ENCODE peak calls at places on chromosomes 1 and 21, in seven cellular contexts. P is colonic mucosa, U is tibial artery, X is cardiac fibroblast, I is tibial nerve, K is psoas muscle, J is kidney. H is an unnamed sample.

GRCh38 chr1:40634901-40635655 is 30.4 kb downstream of the RIMS3 start:
- DNase-seq in P (no peak), U (no peak), X (no peak), I (no peak), K (no peak), J (no peak), H (peak; percentile 40)

GRCh38 chr1:204814146-204814884 is 56.3 kb upstream of the NFASC start:
- DNase-seq in P (no peak), U (no peak), X (no peak), I (no peak), K (no peak), J (no peak), H (no peak)

GRCh38 chr1:244336232-244336899 is 115.3 kb downstream of the ADSS2 start:
- DNase-seq in P (no peak), U (no peak), X (no peak), I (no peak), K (no peak), J (no peak), H (no peak)

GRCh38 chr1:208242829-208243521 is 1.2 kb downstream of the PLXNA2 start:
- DNase-seq in P (no peak), U (no peak), X (no peak), I (no peak), K (peak; percentile 43), J (no peak), H (no peak)

GRCh38 chr21:32480381-32480780 is 67.9 kb downstream of the EVA1C start:
- DNase-seq in P (no peak), U (no peak), X (no peak), I (no peak), K (no peak), J (peak; percentile 19), H (no peak)

GRCh38 chr1:4001461-4001860 is 101.4 kb upstream of the C1orf174 start:
- DNase-seq in P (no peak), U (no peak), X (no peak), I (no peak), K (no peak), J (peak; percentile 37), H (no peak)

GRCh38 chr21:19237603-19238002 is 834.0 kb upstream of the TMPRSS15 start:
- DNase-seq in P (no peak), U (no peak), X (no peak), I (no peak), K (no peak), J (no peak), H (no peak)

GRCh38 chr1:153963850-153964331 is 554 bp upstream of the SLC39A1 start:
- DNase-seq in P (peak; percentile 70), U (no peak), X (peak; percentile 37), I (no peak), K (peak; percentile 39), J (peak; percentile 85), H (peak; percentile 74)

GRCh38 chr1:19423130-19423529 is 62.2 kb downstream of the CAPZB start:
- DNase-seq in P (no peak), U (no peak), X (peak; percentile 39), I (no peak), K (no peak), J (no peak), H (no peak)

GRCh38 chr1:235992868-235993267 is 72.0 kb downstream of the NID1 start:
- DNase-seq in P (no peak), U (no peak), X (no peak), I (no peak), K (no peak), J (no peak), H (no peak)

GRCh38 chr1:160101037-160101716 is 2.8 kb upstream of the IGSF8 start:
- DNase-seq in P (peak; percentile 67), U (peak; percentile 73), X (peak; percentile 72), I (peak; percentile 69), K (peak; percentile 80), J (peak; percentile 88), H (peak; percentile 50)

GRCh38 chr1:23524716-23525401 is 6.2 kb downstream of the E2F2 start:
- DNase-seq in P (peak; percentile 92), U (no peak), X (no peak), I (no peak), K (no peak), J (no peak), H (no peak)

GRCh38 chr1:113834716-113835115 is 22.4 kb upstream of the RSBN1 start:
- DNase-seq in P (no peak), U (no peak), X (no peak), I (no peak), K (no peak), J (no peak), H (peak; percentile 29)

GRCh38 chr1:28190337-28190979 is 14.0 kb upstream of the PTAFR start:
- DNase-seq in P (no peak), U (no peak), X (peak; percentile 8), I (no peak), K (no peak), J (no peak), H (peak; percentile 46)

GRCh38 chr1:11615109-11615508 is 39.1 kb downstream of the FBXO2 start:
- DNase-seq in P (no peak), U (no peak), X (no peak), I (no peak), K (no peak), J (no peak), H (no peak)

GRCh38 chr1:220803401-220804201 is 16.9 kb downstream of the MTARC1 start:
- DNase-seq in P (peak; percentile 40), U (no peak), X (peak; percentile 64), I (peak; percentile 59), K (no peak), J (no peak), H (peak; percentile 40)

GRCh38 chr1:221440658-221441057 is 301.2 kb downstream of the DUSP10 start:
- DNase-seq in P (no peak), U (peak; percentile 22), X (peak; percentile 75), I (no peak), K (no peak), J (no peak), H (peak; percentile 53)

GRCh38 chr1:7299994-7300393 is 471.1 kb upstream of the VAMP3 start:
- DNase-seq in P (peak; percentile 16), U (no peak), X (peak; percentile 46), I (no peak), K (no peak), J (no peak), H (peak; percentile 58)

GRCh38 chr1:225818229-225818628 is 8.3 kb downstream of the EPHX1 start:
- DNase-seq in P (no peak), U (no peak), X (no peak), I (no peak), K (no peak), J (no peak), H (no peak)

GRCh38 chr1:50208296-50208695 is 99.6 kb downstream of the ELAVL4 start:
- DNase-seq in P (no peak), U (no peak), X (no peak), I (no peak), K (no peak), J (no peak), H (no peak)

GRCh38 chr1:25161981-25162380 is 70.3 kb downstream of the SYF2 start:
- DNase-seq in P (no peak), U (no peak), X (no peak), I (no peak), K (no peak), J (no peak), H (no peak)

GRCh38 chr1:10242135-10242534 is 31.8 kb downstream of the KIF1B start:
- DNase-seq in P (peak; percentile 34), U (no peak), X (no peak), I (no peak), K (no peak), J (no peak), H (peak; percentile 5)

GRCh38 chr1:205258313-205259176 is 30.8 kb downstream of the TMCC2 start:
- DNase-seq in P (no peak), U (no peak), X (peak; percentile 44), I (no peak), K (peak; percentile 48), J (no peak), H (peak; percentile 95)

GRCh38 chr1:61284226-61284854 is 202.0 kb downstream of the NFIA start:
- DNase-seq in P (no peak), U (no peak), X (no peak), I (no peak), K (no peak), J (no peak), H (no peak)

GRCh38 chr1:226889616-226890330 is 19.4 kb downstream of the PSEN2 start:
- DNase-seq in P (no peak), U (no peak), X (no peak), I (no peak), K (no peak), J (no peak), H (no peak)

GRCh38 chr1:226891846-226892533 is 21.6 kb downstream of the PSEN2 start:
- DNase-seq in P (no peak), U (no peak), X (peak; percentile 61), I (no peak), K (no peak), J (no peak), H (peak; percentile 18)

GRCh38 chr1:226890331-226891108 is 20.1 kb downstream of the PSEN2 start:
- DNase-seq in P (no peak), U (no peak), X (no peak), I (no peak), K (no peak), J (no peak), H (no peak)

GRCh38 chr1:226892534-226892895 is 22.1 kb downstream of the PSEN2 start:
- DNase-seq in P (no peak), U (no peak), X (no peak), I (no peak), K (no peak), J (no peak), H (no peak)

GRCh38 chr1:226891346-226891745 is 20.9 kb downstream of the PSEN2 start:
- DNase-seq in P (no peak), U (peak; percentile 7), X (no peak), I (no peak), K (no peak), J (no peak), H (no peak)
- H3K4me3 ChIP-seq in P (no peak overlapping the region), U (no peak overlapping the region), X (no peak overlapping the region), I (no peak overlapping the region), K (no peak overlapping the region), J (no peak overlapping the region), H (no peak overlapping the region)

GRCh38 chr1:69700770-69701169 is 133.0 kb downstream of the LRRC7 start:
- DNase-seq in P (no peak), U (no peak), X (peak; percentile 19), I (no peak), K (no peak), J (no peak), H (peak; percentile 37)
- TF ChIP-seq CTCF in P (no peak), U (no peak), X (peak; percentile 42), I (no peak), K (no peak), J (peak; percentile 17), H (peak; percentile 50)

GRCh38 chr21:45982758-45983731 is 1.5 kb downstream of the COL6A1 start:
- DNase-seq in P (no peak), U (peak; percentile 26), X (no peak), I (no peak), K (peak; percentile 17), J (peak; percentile 81), H (no peak)
- H3K4me3 ChIP-seq in P (peak overlapping the region; percentile 69), U (peak overlapping the region; percentile 97), X (peak overlapping the region; percentile 87), I (peak overlapping the region; percentile 63), K (peak overlapping the region; percentile 93), J (peak overlapping the region; percentile 69), H (no peak overlapping the region)

DNA sequence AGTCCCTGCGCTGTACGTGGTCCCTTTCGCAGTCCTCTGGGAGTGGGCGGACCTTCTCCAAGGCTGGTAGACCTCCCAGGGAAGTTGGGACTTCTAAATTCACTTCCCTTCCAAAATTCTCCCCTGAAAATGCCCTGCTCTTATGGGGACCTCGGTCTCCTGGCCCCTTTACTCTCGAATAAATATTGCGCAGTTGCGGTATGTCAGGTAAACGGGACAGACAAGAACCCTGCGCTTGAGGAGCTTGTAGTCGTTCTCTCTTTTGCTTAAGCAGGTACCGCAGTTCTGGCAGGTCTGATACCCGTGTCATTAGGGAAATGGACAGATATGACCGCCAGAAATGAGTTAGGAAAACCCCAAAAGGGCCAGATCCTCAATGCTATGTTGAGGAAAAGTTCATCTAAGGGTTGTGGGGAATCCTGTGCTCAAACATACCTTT is 561 bp downstream of the KIF2C start:
- DNase-seq in P (peak; percentile 30), U (no peak), X (no peak), I (no peak), K (no peak), J (peak; percentile 0), H (peak; percentile 14)
- TF ChIP-seq CTCF in P (no peak), U (no peak), X (no peak), I (no peak), K (no peak), J (no peak), H (no peak)

H was measured in bronchial epithelial cell.